ENCODE peak calls at places on chromosomes 13 and 19, in ten cellular contexts. Y, A, H, O, P, L, D, E, C and M are unnamed samples.
A peak's percentile ranks its signal among the peaks of the same experiment; 100 is the strongest.

GRCh38 chr13:111245781-111246384 is 74.6 kb upstream of the TEX29 start:
- DNase-seq in H (peak; percentile 72), L (no peak), D (peak; percentile 37), C (peak; percentile 56), E (no peak), Y (no peak), P (no peak), A (no peak), O (no peak), M (no peak)

GRCh38 chr13:47109028-47109427 is 212.2 kb upstream of the HTR2A start:
- DNase-seq in A (no peak), Y (no peak), C (no peak), P (no peak), D (peak; percentile 35), H (peak; percentile 37), L (no peak), O (no peak), E (no peak), M (no peak)

GRCh38 chr19:5588441-5588840 is 20.7 kb upstream of the TINCR start:
- DNase-seq in H (peak; percentile 69), C (no peak), Y (no peak), E (no peak), A (no peak), D (no peak), P (no peak), L (no peak), O (no peak), M (no peak)

GRCh38 chr13:85771856-85772255 is 27.4 kb downstream of the SLITRK6 start:
- DNase-seq in L (no peak), D (peak; percentile 62), E (no peak), Y (no peak), C (peak; percentile 8), H (peak; percentile 9), A (no peak), O (no peak), P (no peak), M (no peak)

GRCh38 chr19:12782424-12783225 is 7.3 kb upstream of the HOOK2 start:
- DNase-seq in O (peak; percentile 99), Y (peak; percentile 94), A (no peak), C (peak; percentile 85), P (peak; percentile 97), H (peak; percentile 83), L (peak; percentile 54), E (peak; percentile 92), D (peak; percentile 59), M (peak; percentile 95)

GRCh38 chr19:40519352-40520322 is 52.8 kb downstream of the SPTBN4 start:
- DNase-seq in A (peak; percentile 72), C (peak; percentile 40), L (no peak), D (peak; percentile 30), O (no peak), Y (no peak), H (peak; percentile 54), P (no peak), E (no peak), M (no peak)

GRCh38 chr13:81089758-81090157 is 748.8 kb upstream of the SPRY2 start:
- DNase-seq in C (no peak), O (no peak), E (no peak), P (no peak), L (no peak), A (no peak), D (no peak), Y (no peak), H (no peak), M (no peak)

GRCh38 chr19:10611907-10612306 is 13.4 kb upstream of the SLC44A2 start:
- DNase-seq in P (no peak), O (no peak), L (no peak), E (no peak), C (no peak), H (no peak), Y (no peak), A (no peak), D (no peak), M (no peak)

GRCh38 chr19:13013649-13014048 is 18.4 kb downstream of the NFIX start:
- DNase-seq in O (no peak), E (no peak), D (no peak), L (no peak), A (no peak), C (no peak), P (no peak), H (peak; percentile 53), Y (no peak), M (no peak)

GRCh38 chr19:18291019-18291524 is 9.7 kb upstream of the JUND start:
- DNase-seq in P (no peak), L (no peak), Y (no peak), D (no peak), H (no peak), C (no peak), E (peak; percentile 23), A (no peak), O (no peak), M (peak; percentile 22)

GRCh38 chr13:101092985-101093384 is 323.3 kb downstream of the NALCN start:
- DNase-seq in O (no peak), P (no peak), D (no peak), A (no peak), H (no peak), Y (no peak), C (peak; percentile 44), E (no peak), L (no peak), M (no peak)

GRCh38 chr13:42660367-42660965 is 86.5 kb downstream of the TNFSF11 start:
- DNase-seq in C (peak; percentile 27), D (peak; percentile 6), P (no peak), H (peak; percentile 3), A (no peak), O (no peak), Y (no peak), E (no peak), L (peak; percentile 1), M (no peak)

GRCh38 chr13:33073338-33073737 is 57.1 kb downstream of the KL start:
- DNase-seq in C (no peak), L (no peak), Y (no peak), A (no peak), E (no peak), H (no peak), P (no peak), O (no peak), D (no peak), M (no peak)

GRCh38 chr13:38391341-38391740 is 41.7 kb downstream of the UFM1 start:
- DNase-seq in P (no peak), O (no peak), Y (no peak), A (no peak), E (no peak), C (no peak), D (no peak), L (no peak), H (no peak), M (no peak)

GRCh38 chr13:98997738-98998641 is 20.1 kb upstream of the DOCK9 start:
- DNase-seq in C (no peak), P (no peak), O (no peak), A (peak; percentile 4), E (no peak), L (no peak), Y (no peak), H (peak; percentile 71), D (peak; percentile 92), M (no peak)

GRCh38 chr13:73938375-73939070 is 195.7 kb downstream of the KLF12 start:
- DNase-seq in C (peak; percentile 94), O (no peak), H (peak; percentile 95), P (no peak), E (no peak), L (no peak), Y (no peak), A (peak; percentile 5), D (peak; percentile 78), M (no peak)
- H3K27ac ChIP-seq in C (peak overlapping the region; percentile 16), O (no peak overlapping the region), H (peak overlapping the region; percentile 30), P (no peak overlapping the region), E (peak overlapping the region; percentile 77), L (no peak overlapping the region), Y (no peak overlapping the region), A (peak overlapping the region; percentile 32), D (no peak overlapping the region), M (no peak overlapping the region)

GRCh38 chr13:49399801-49400472 is 43.9 kb downstream of the CAB39L start:
- DNase-seq in H (no peak), O (no peak), L (peak; percentile 21), E (no peak), Y (no peak), D (no peak), P (no peak), A (no peak), C (no peak), M (no peak)
- H3K4me3 ChIP-seq in H (no peak overlapping the region), O (no peak overlapping the region), L (peak overlapping the region; percentile 75), E (peak overlapping the region; percentile 59), Y (no peak overlapping the region), D (no peak overlapping the region), P (peak overlapping the region; percentile 57), A (no peak overlapping the region), C (no peak overlapping the region), M (no peak overlapping the region)

GRCh38 chr13:108944760-108945159 is 315.3 kb downstream of the MYO16 start:
- DNase-seq in C (no peak), E (no peak), L (no peak), O (no peak), H (no peak), P (no peak), A (no peak), Y (no peak), D (peak; percentile 70), M (no peak)

GRCh38 chr13:108947551-108948030 is 318.2 kb downstream of the MYO16 start:
- DNase-seq in A (no peak), Y (no peak), C (peak; percentile 30), O (no peak), P (no peak), L (no peak), H (peak; percentile 23), D (no peak), E (no peak), M (no peak)

GRCh38 chr13:108950333-108951010 is 321.1 kb downstream of the MYO16 start:
- DNase-seq in A (no peak), E (no peak), H (peak; percentile 38), O (no peak), D (no peak), L (no peak), C (no peak), Y (no peak), P (no peak), M (no peak)

GRCh38 chr13:108943842-108944241 is 314.4 kb downstream of the MYO16 start:
- DNase-seq in P (no peak), A (no peak), O (no peak), L (no peak), Y (no peak), D (no peak), E (no peak), H (no peak), C (no peak), M (no peak)

DNA sequence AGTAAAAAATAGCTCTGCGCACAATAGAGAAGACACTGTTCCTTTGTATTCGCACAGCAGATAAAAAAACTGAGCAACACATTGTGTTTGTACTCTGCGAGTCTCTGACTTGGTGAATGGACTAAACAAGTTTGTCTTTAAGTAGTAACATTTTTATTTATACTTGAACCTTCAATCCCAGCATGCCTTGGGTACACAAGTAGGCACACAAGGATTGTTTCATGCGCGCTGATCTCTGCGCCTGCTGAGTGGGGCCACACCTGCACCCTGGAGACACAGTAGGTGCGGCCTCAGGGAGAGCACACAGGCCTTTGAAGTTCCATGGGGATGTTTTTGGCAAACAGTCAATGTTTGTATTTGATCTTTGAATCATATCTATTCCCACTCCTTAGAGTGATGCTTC is 318.9 kb downstream of the MYO16 start:
- DNase-seq in H (no peak), D (no peak), A (peak; percentile 35), O (no peak), L (no peak), E (no peak), P (no peak), Y (no peak), C (no peak), M (no peak)
- H3K27ac ChIP-seq in H (no peak overlapping the region), D (no peak overlapping the region), A (peak overlapping the region; percentile 57), O (no peak overlapping the region), L (no peak overlapping the region), E (no peak overlapping the region), P (no peak overlapping the region), Y (no peak overlapping the region), C (no peak overlapping the region), M (no peak overlapping the region)

GRCh38 chr19:38867176-38867780 is 10.8 kb downstream of the RINL start:
- DNase-seq in Y (no peak), D (no peak), P (no peak), L (no peak), C (no peak), H (no peak), O (no peak), A (no peak), E (no peak), M (no peak)
- H3K4me3 ChIP-seq in Y (no peak overlapping the region), D (no peak overlapping the region), P (no peak overlapping the region), L (no peak overlapping the region), C (no peak overlapping the region), H (no peak overlapping the region), O (no peak overlapping the region), A (no peak overlapping the region), E (no peak overlapping the region), M (no peak overlapping the region)